ENCODE peak calls at places on chromosomes 7 and 10, in nine cellular contexts. J, L, Q, E, B, S, O, R and I are unnamed samples.

GRCh38 chr10:93463723-93464511 is 18.2 kb downstream of the MYOF start:
- DNase-seq in J (no peak), L (no peak), Q (no peak), E (no peak), B (no peak), S (no peak), O (no peak), R (no peak), I (no peak)

GRCh38 chr7:127251458-127252379 is 1.0 kb downstream of the GRM8 start:
- DNase-seq in J (no peak), L (no peak), Q (no peak), E (no peak), B (peak; percentile 3), S (no peak), O (no peak), R (no peak), I (no peak)

GRCh38 chr7:115782716-115783460 is 247.7 kb downstream of the TFEC start:
- DNase-seq in J (no peak), L (no peak), Q (no peak), E (no peak), B (no peak), S (peak; percentile 82), O (no peak), R (no peak), I (no peak)

GRCh38 chr10:132588301-132589013 is 50.9 kb downstream of the INPP5A start:
- DNase-seq in J (peak; percentile 36), L (no peak), Q (no peak), E (no peak), B (no peak), S (no peak), O (no peak), R (no peak), I (peak; percentile 60)

GRCh38 chr7:52233248-52233647 is 802.2 kb upstream of the POM121L12 start:
- DNase-seq in J (no peak), L (no peak), Q (no peak), E (no peak), B (no peak), S (no peak), O (no peak), R (no peak), I (no peak)

GRCh38 chr10:119550802-119551201 is 8.3 kb upstream of the RGS10 start:
- DNase-seq in J (no peak), L (no peak), Q (no peak), E (no peak), B (no peak), S (no peak), O (no peak), R (no peak), I (no peak)

GRCh38 chr10:5551531-5552375 is 27.0 kb downstream of the CALML3 start:
- DNase-seq in J (peak; percentile 57), L (peak; percentile 44), Q (no peak), E (no peak), B (peak; percentile 88), S (no peak), O (no peak), R (no peak), I (no peak)

GRCh38 chr10:124323145-124323725 is 95.5 kb downstream of the OAT start:
- DNase-seq in J (no peak), L (no peak), Q (no peak), E (no peak), B (peak; percentile 28), S (no peak), O (no peak), R (peak; percentile 15), I (no peak)

GRCh38 chr7:67377939-67378862 is 381.6 kb downstream of the TYW1 start:
- DNase-seq in J (peak; percentile 63), L (peak; percentile 77), Q (no peak), E (peak; percentile 2), B (peak; percentile 69), S (peak; percentile 90), O (peak; percentile 28), R (peak; percentile 71), I (peak; percentile 58)

GRCh38 chr7:155407799-155408198 is 50.1 kb upstream of the EN2 start:
- DNase-seq in J (no peak), L (no peak), Q (no peak), E (no peak), B (no peak), S (no peak), O (no peak), R (no peak), I (no peak)

GRCh38 chr10:114306116-114306973 is 67.3 kb downstream of the VWA2 start:
- DNase-seq in J (no peak), L (peak; percentile 22), Q (peak; percentile 98), E (no peak), B (peak; percentile 99), S (no peak), O (peak; percentile 80), R (no peak), I (no peak)

GRCh38 chr7:19011212-19011611 is 106.2 kb downstream of the TWIST1 start:
- DNase-seq in J (no peak), L (no peak), Q (no peak), E (no peak), B (peak; percentile 9), S (no peak), O (no peak), R (no peak), I (no peak)

GRCh38 chr7:102415685-102416225 is 17.6 kb upstream of the ORAI2 start:
- DNase-seq in J (peak; percentile 43), L (no peak), Q (no peak), E (no peak), B (no peak), S (no peak), O (no peak), R (no peak), I (no peak)

GRCh38 chr7:91165846-91166230 is 98.4 kb upstream of the FZD1 start:
- DNase-seq in J (no peak), L (no peak), Q (no peak), E (no peak), B (no peak), S (no peak), O (no peak), R (no peak), I (no peak)

GRCh38 chr10:35412900-35413491 is 76.7 kb downstream of the CCNY start:
- DNase-seq in J (no peak), L (no peak), Q (no peak), E (no peak), B (peak; percentile 82), S (no peak), O (no peak), R (no peak), I (no peak)

GRCh38 chr10:79149345-79149661 is 80.5 kb downstream of the ZMIZ1 start:
- DNase-seq in J (no peak), L (no peak), Q (no peak), E (no peak), B (no peak), S (no peak), O (no peak), R (no peak), I (no peak)

GRCh38 chr7:34133983-34134782 is 228.8 kb downstream of the BMPER start:
- DNase-seq in J (peak; percentile 1), L (peak; percentile 70), Q (peak; percentile 2), E (no peak), B (peak; percentile 71), S (peak; percentile 47), O (peak; percentile 74), R (peak; percentile 61), I (peak; percentile 7)

GRCh38 chr7:17256375-17256774 is 42.1 kb upstream of the AHR start:
- DNase-seq in J (no peak), L (no peak), Q (no peak), E (no peak), B (no peak), S (no peak), O (no peak), R (no peak), I (no peak)

GRCh38 chr7:158772916-158773315 is 56.4 kb downstream of the ESYT2 start:
- DNase-seq in J (no peak), L (no peak), Q (no peak), E (no peak), B (no peak), S (no peak), O (no peak), R (no peak), I (no peak)

GRCh38 chr10:11295492-11295891 is 277.8 kb downstream of the CELF2 start:
- DNase-seq in J (no peak), L (no peak), Q (no peak), E (no peak), B (no peak), S (no peak), O (no peak), R (no peak), I (no peak)

GRCh38 chr10:99276848-99277486 is 41.3 kb upstream of the HPSE2 start:
- DNase-seq in J (no peak), L (no peak), Q (no peak), E (no peak), B (no peak), S (peak; percentile 9), O (no peak), R (peak; percentile 23), I (peak; percentile 16)

GRCh38 chr7:3232228-3232627 is 68.8 kb upstream of the SDK1 start:
- DNase-seq in J (no peak), L (no peak), Q (no peak), E (no peak), B (no peak), S (no peak), O (no peak), R (no peak), I (no peak)

GRCh38 chr10:116127296-116127695 is 145.7 kb downstream of the GFRA1 start:
- DNase-seq in J (no peak), L (no peak), Q (no peak), E (no peak), B (peak; percentile 39), S (no peak), O (no peak), R (no peak), I (peak; percentile 87)

GRCh38 chr7:75639893-75640600 is 98.7 kb downstream of the HIP1 start:
- DNase-seq in J (no peak), L (no peak), Q (no peak), E (no peak), B (peak; percentile 31), S (no peak), O (no peak), R (no peak), I (no peak)

GRCh38 chr7:43649755-43650274 is 66.9 kb downstream of the STK17A start:
- DNase-seq in J (no peak), L (no peak), Q (no peak), E (no peak), B (peak; percentile 95), S (no peak), O (no peak), R (no peak), I (no peak)

GRCh38 chr10:26448706-26449435 is 10.7 kb downstream of the APBB1IP start:
- DNase-seq in J (no peak), L (no peak), Q (no peak), E (no peak), B (peak; percentile 56), S (no peak), O (no peak), R (no peak), I (no peak)

GRCh38 chr7:52781250-52781649 is 254.2 kb upstream of the POM121L12 start:
- DNase-seq in J (no peak), L (no peak), Q (no peak), E (no peak), B (no peak), S (no peak), O (no peak), R (no peak), I (no peak)

GRCh38 chr7:125847055-125847454 is 917.4 kb upstream of the POT1 start:
- DNase-seq in J (no peak), L (no peak), Q (no peak), E (no peak), B (no peak), S (no peak), O (no peak), R (no peak), I (no peak)

GRCh38 chr10:117445992-117446391 is 70.8 kb upstream of the PDZD8 start:
- DNase-seq in J (no peak), L (no peak), Q (no peak), E (no peak), B (no peak), S (no peak), O (no peak), R (no peak), I (no peak)